ENCODE peak calls at places on chromosome 10, in nine cellular contexts. A is GM12878, E is mammary epithelial cell, V is kidney, W is NT2/D1, M is HCT116, F is neural progenitor cell, D is mesenchymal stem cell, N is SK-N-SH. P is an unnamed sample.

GRCh38 chr10:91391915-91392314 is 18.2 kb upstream of the HECTD2 start:
- DNase-seq in M (no peak), E (no peak), D (no peak), W (no peak), V (no peak), N (no peak), A (no peak), F (no peak), P (no peak)

GRCh38 chr10:48444266-48444665 is 137.8 kb downstream of the MAPK8 start:
- DNase-seq in E (peak; percentile 33), F (peak; percentile 85), D (no peak), W (peak; percentile 20), N (peak; percentile 75), V (no peak), M (peak; percentile 12), A (no peak), P (peak; percentile 51)

GRCh38 chr10:118812393-118812740 is 57.6 kb upstream of the CACUL1 start:
- DNase-seq in V (no peak), D (no peak), A (no peak), M (no peak), F (peak; percentile 52), W (peak; percentile 9), N (no peak), E (no peak), P (no peak)

GRCh38 chr10:22436893-22437619 is 91.8 kb downstream of the SPAG6 start:
- DNase-seq in F (peak; percentile 96), V (peak; percentile 97), D (peak; percentile 91), W (peak; percentile 28), M (peak; percentile 92), N (peak; percentile 70), A (peak; percentile 36), E (peak; percentile 77), P (peak; percentile 89)

GRCh38 chr10:59709472-59710125 is at the start of gene SLC16A9:
- DNase-seq in E (peak; percentile 66), N (peak; percentile 93), A (peak; percentile 8), M (peak; percentile 27), V (peak; percentile 90), W (no peak), F (peak; percentile 89), D (peak; percentile 58), P (peak; percentile 11)

GRCh38 chr10:46528675-46529615 is 27.5 kb downstream of the GPRIN2 start:
- DNase-seq in D (no peak), M (no peak), A (no peak), V (no peak), W (no peak), F (no peak), N (no peak), E (no peak), P (no peak)

GRCh38 chr10:97850446-97850845 is 803 bp downstream of the GOLGA7B start:
- DNase-seq in N (no peak), F (peak; percentile 53), E (no peak), M (no peak), W (no peak), V (no peak), A (no peak), D (no peak), P (no peak)

GRCh38 chr10:62277946-62278345 is 9.3 kb upstream of the RTKN2 start:
- DNase-seq in D (no peak), F (no peak), E (no peak), A (no peak), M (no peak), W (no peak), N (no peak), V (no peak), P (no peak)

GRCh38 chr10:118568327-118568848 is 27.1 kb downstream of the PRLHR start:
- DNase-seq in V (no peak), M (peak; percentile 63), E (peak; percentile 36), F (peak; percentile 76), A (peak; percentile 17), N (peak; percentile 63), D (peak; percentile 65), W (peak; percentile 55), P (peak; percentile 56)

GRCh38 chr10:24849537-24850299 is 102.7 kb downstream of the PRTFDC1 start:
- DNase-seq in V (no peak), N (no peak), A (no peak), W (no peak), F (peak; percentile 38), E (peak; percentile 73), D (no peak), M (peak; percentile 27), P (no peak)

GRCh38 chr10:98340946-98341345 is 73.0 kb upstream of the LOXL4 start:
- DNase-seq in F (no peak), N (peak; percentile 64), M (no peak), W (no peak), D (peak; percentile 25), V (no peak), E (no peak), A (no peak), P (peak; percentile 38)

GRCh38 chr10:12405342-12406320 is 56.3 kb downstream of the CAMK1D start:
- DNase-seq in W (no peak), D (no peak), F (peak; percentile 49), V (no peak), A (no peak), M (no peak), E (no peak), N (no peak), P (peak; percentile 35)
- H3K9ac ChIP-seq in W (no peak overlapping the region), D (no peak overlapping the region), F (no peak overlapping the region), V (no peak overlapping the region), A (no peak overlapping the region), M (no peak overlapping the region), E (no peak overlapping the region), N (no peak overlapping the region), P (no peak overlapping the region)

GRCh38 chr10:122373108-122373507 is 1.4 kb upstream of the PLEKHA1 start:
- DNase-seq in N (no peak), W (no peak), M (no peak), D (no peak), A (no peak), F (no peak), E (no peak), V (no peak), P (no peak)

GRCh38 chr10:122374859-122375721 is 582 bp downstream of the PLEKHA1 start:
- DNase-seq in W (no peak), V (peak; percentile 90), D (peak; percentile 83), E (peak; percentile 77), A (peak; percentile 47), M (peak; percentile 28), F (peak; percentile 77), N (peak; percentile 80), P (peak; percentile 47)

GRCh38 chr10:122375761-122376160 is 1.3 kb downstream of the PLEKHA1 start:
- DNase-seq in M (no peak), A (no peak), F (no peak), D (no peak), W (no peak), N (no peak), V (no peak), E (no peak), P (no peak)

GRCh38 chr10:122374246-122374858 is at the start of gene PLEKHA1:
- DNase-seq in D (peak; percentile 96), M (peak; percentile 88), F (peak; percentile 98), E (peak; percentile 97), V (peak; percentile 98), A (peak; percentile 16), W (peak; percentile 81), N (peak; percentile 97), P (peak; percentile 91)

DNA sequence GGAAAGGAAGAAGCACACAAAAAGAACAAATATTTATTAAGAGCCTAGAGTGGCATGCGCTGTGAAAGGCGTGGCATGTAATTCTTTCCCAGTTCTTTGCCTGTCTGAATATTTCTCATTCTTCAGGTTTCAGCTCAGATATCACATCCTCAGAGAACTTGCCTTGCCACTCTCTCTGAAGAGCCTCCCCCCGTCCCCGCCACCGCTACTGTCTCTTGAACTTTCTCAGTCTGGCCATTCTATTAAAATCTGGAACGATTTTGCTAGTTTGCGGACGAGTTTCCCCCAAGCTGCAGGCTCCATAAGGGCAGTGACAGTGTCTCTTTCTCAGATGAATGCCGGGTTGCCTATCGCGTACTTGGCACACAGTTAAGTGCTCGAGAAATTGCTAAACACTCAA is 795 bp upstream of the PLEKHA1 start:
- DNase-seq in E (no peak), F (no peak), D (no peak), W (no peak), M (no peak), N (peak; percentile 35), V (no peak), A (no peak), P (peak; percentile 4)
- H3K4me3 ChIP-seq in E (peak overlapping the region; percentile 63), F (peak overlapping the region; percentile 96), D (no peak overlapping the region), W (peak overlapping the region; percentile 45), M (peak overlapping the region; percentile 75), N (peak overlapping the region; percentile 73), V (peak overlapping the region; percentile 96), A (no peak overlapping the region), P (peak overlapping the region; percentile 58)

GRCh38 chr10:29028486-29028885 is 260.4 kb upstream of the LYZL1 start:
- DNase-seq in E (no peak), V (no peak), W (no peak), A (no peak), M (no peak), D (no peak), F (no peak), N (no peak), P (no peak)
- H3K9ac ChIP-seq in E (no peak overlapping the region), V (no peak overlapping the region), W (no peak overlapping the region), A (no peak overlapping the region), M (no peak overlapping the region), D (no peak overlapping the region), F (no peak overlapping the region), N (no peak overlapping the region), P (no peak overlapping the region)

DNA sequence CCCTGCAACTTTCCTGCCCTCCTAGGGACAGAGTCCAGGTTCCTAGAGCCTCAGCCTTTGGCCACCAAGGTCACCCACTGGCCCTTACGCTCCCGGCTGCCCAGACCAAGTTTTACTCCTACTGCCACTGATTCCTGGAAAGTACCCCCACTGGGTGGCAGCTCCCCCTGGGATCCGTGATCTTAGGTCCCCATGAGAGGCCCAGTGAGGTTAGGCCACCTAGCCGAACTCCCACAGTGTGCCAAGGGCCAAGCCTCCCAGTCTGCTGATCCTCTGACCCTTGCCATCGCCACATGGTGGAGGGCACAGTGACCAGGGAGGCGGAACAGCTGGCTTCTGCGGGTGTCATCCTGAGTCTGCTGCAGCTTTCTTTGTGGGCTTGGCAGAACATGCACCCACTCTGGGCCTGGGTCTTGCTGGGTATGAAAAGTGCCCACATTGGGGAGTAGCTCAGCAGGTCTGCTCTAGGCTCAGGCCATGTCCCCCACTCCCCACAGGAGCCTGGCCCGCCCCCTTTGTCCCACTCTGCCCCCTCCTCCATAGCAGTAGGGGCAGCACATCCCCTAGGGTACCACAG is 40.5 kb upstream of the PPIF start:
- DNase-seq in F (no peak), M (no peak), D (no peak), N (no peak), V (peak; percentile 55), A (no peak), W (no peak), E (no peak), P (no peak)
- H3K4me3 ChIP-seq in F (no peak overlapping the region), M (no peak overlapping the region), D (no peak overlapping the region), N (no peak overlapping the region), V (no peak overlapping the region), A (no peak overlapping the region), W (no peak overlapping the region), E (no peak overlapping the region), P (no peak overlapping the region)

DNA sequence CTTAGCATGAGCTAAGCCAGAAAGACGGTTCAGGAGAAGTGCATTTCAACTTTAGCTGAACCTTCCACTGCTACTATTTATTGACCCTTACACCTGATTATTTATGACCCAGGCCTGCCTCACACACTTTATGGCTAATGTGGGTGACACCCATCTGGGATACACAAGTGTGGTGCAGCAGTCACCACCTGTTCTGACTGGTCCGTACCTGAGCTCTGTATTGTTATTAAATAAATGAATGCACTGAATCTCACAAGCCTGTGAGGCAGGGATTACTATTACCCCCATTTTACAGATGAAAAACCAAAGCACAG is 1.5 kb downstream of the ANXA11 start:
- DNase-seq in E (peak; percentile 14), A (no peak), N (no peak), M (no peak), F (no peak), V (no peak), W (no peak), D (no peak), P (no peak)
- H3K9ac ChIP-seq in E (peak overlapping the region; percentile 96), A (peak overlapping the region; percentile 82), N (peak overlapping the region; percentile 94), M (peak overlapping the region; percentile 87), F (no peak overlapping the region), V (peak overlapping the region; percentile 97), W (no peak overlapping the region), D (peak overlapping the region; percentile 95), P (peak overlapping the region; percentile 88)

P was measured in IMR-90.